ENCODE peak calls at places on chromosomes 6 and 20, in four cellular contexts. X is transverse colon, O is IMR-90, B is HCT116. W is an unnamed sample.

GRCh38 chr6:168905451-168906090 is 348.1 kb downstream of the THBS2 start:
- DNase-seq in X (no peak), O (no peak), B (no peak), W (no peak)

GRCh38 chr20:43386878-43387277 is 70.8 kb upstream of the SRSF6 start:
- DNase-seq in X (no peak), B (no peak), O (no peak), W (no peak)

GRCh38 chr6:89669002-89669401 is 30.5 kb upstream of the LYRM2 start:
- DNase-seq in B (no peak), X (no peak), O (peak; percentile 44), W (no peak)

GRCh38 chr6:1535295-1535694 is 74.4 kb upstream of the FOXC1 start:
- DNase-seq in O (no peak), B (no peak), X (no peak), W (no peak)

GRCh38 chr6:100677240-100677639 is 203.9 kb downstream of the ASCC3 start:
- DNase-seq in B (no peak), X (no peak), O (no peak), W (no peak)

GRCh38 chr20:53829086-53829703 is 235.6 kb upstream of the ZNF217 start:
- DNase-seq in X (no peak), O (peak; percentile 97), B (peak; percentile 78), W (no peak)

GRCh38 chr6:1322725-1323219 is 10.9 kb downstream of the FOXQ1 start:
- DNase-seq in X (no peak), B (no peak), O (peak; percentile 44), W (no peak)

GRCh38 chr6:43454290-43455033 is 886 bp downstream of the DLK2 start:
- DNase-seq in X (peak; percentile 85), O (peak; percentile 81), B (peak; percentile 60), W (peak; percentile 84)

GRCh38 chr6:27176096-27176495 is 71.4 kb upstream of the PRSS16 start:
- DNase-seq in B (no peak), O (peak; percentile 67), X (no peak), W (no peak)

GRCh38 chr20:10398834-10399369 is 35.1 kb downstream of the MKKS start:
- DNase-seq in O (no peak), B (no peak), X (no peak), W (no peak)

GRCh38 chr6:150881911-150882481 is 16.5 kb downstream of the MTHFD1L start:
- DNase-seq in O (peak; percentile 100), X (no peak), B (no peak), W (peak; percentile 87)

GRCh38 chr6:16239090-16239797 is 857 bp downstream of the GMPR start:
- DNase-seq in B (no peak), O (peak; percentile 44), X (peak; percentile 70), W (no peak)

GRCh38 chr20:52869698-52870288 is 102.4 kb upstream of the TSHZ2 start:
- DNase-seq in B (no peak), X (no peak), O (no peak), W (no peak)

GRCh38 chr6:142773859-142774258 is 171.1 kb downstream of the HIVEP2 start:
- DNase-seq in B (no peak), X (peak; percentile 32), O (no peak), W (no peak)

GRCh38 chr6:79170915-79171314 is 63.6 kb downstream of the HMGN3 start:
- DNase-seq in X (no peak), B (no peak), O (peak; percentile 1), W (no peak)

GRCh38 chr6:31580446-31580755 is 1.8 kb downstream of the LTB start:
- DNase-seq in O (no peak), X (no peak), B (no peak), W (no peak)
- H3K4me1 ChIP-seq in O (peaks cover 4% of the 10 kb centered on the region), X (peaks cover 28% of the 10 kb centered on the region), B (peaks cover 15% of the 10 kb centered on the region), W (no peaks in the 10 kb centered on the region)

GRCh38 chr6:106766201-106766600 is 136.8 kb downstream of the QRSL1 start:
- DNase-seq in X (no peak), O (no peak), B (no peak), W (no peak)
- H3K27ac ChIP-seq in X (no peak overlapping the region), O (no peak overlapping the region), B (no peak overlapping the region), W (no peak overlapping the region)

DNA sequence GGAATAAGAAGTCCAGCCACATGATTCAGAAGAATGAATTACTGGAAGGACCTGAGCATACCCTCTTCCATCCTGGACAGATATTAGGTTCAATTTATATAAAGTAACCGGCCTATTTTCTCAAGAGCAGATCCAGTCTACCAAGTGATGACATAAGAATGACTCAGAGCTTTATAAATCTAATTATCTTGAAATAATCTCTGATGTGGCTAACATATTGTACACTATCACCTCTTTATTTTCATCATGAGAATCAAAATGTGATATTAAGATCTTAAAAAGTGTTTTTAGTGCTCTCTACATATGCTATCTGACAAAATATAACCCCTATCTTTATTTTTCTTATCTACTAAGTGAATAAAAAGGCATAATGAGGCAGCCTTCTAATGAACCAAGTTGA is 45.0 kb downstream of the COL9A1 start:
- DNase-seq in O (no peak), B (no peak), X (no peak), W (no peak)
- TF ChIP-seq POLR2A in O (no peak), B (no peak), X (no peak), W (no peak)

GRCh38 chr20:32358883-32359632 is 927 bp downstream of the ASXL1 start:
- DNase-seq in X (peak; percentile 84), B (no peak), O (peak; percentile 51), W (peak; percentile 57)

GRCh38 chr20:32359633-32360332 is 1.7 kb downstream of the ASXL1 start:
- DNase-seq in O (peak; percentile 31), X (no peak), B (no peak), W (no peak)

GRCh38 chr20:32356935-32357868 is 929 bp upstream of the ASXL1 start:
- DNase-seq in B (peak; percentile 15), X (peak; percentile 44), O (peak; percentile 50), W (no peak)

GRCh38 chr20:32357869-32358631 is at the start of gene ASXL1:
- DNase-seq in B (peak; percentile 92), O (peak; percentile 95), X (peak; percentile 97), W (peak; percentile 93)

DNA sequence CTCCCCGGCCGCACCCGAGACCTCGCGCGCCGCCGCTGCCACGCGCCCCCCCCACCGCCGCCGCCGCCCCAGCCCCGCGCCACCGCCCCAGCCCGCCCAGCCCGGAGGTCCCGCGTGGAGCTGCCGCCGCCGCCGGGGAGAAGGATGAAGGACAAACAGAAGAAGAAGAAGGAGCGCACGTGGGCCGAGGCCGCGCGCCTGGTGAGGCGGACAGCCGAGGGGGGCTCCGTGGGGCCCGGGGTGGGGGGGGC is 426 bp downstream of the ASXL1 start:
- DNase-seq in B (no peak), O (no peak), X (no peak), W (peak; percentile 22)
- H3K4me1 ChIP-seq in B (peaks cover 47% of the 10 kb centered on the region), O (peaks cover 5% of the 10 kb centered on the region), X (peaks cover 52% of the 10 kb centered on the region), W (no peaks in the 10 kb centered on the region)

GRCh38 chr6:123668965-123669591 is 32.3 kb upstream of the TRDN start:
- DNase-seq in O (no peak), B (no peak), X (no peak), W (no peak)
- H3K27ac ChIP-seq in O (no peak overlapping the region), B (no peak overlapping the region), X (no peak overlapping the region), W (no peak overlapping the region)

GRCh38 chr6:28977351-28978136 is 27.6 kb downstream of the ZNF311 start:
- DNase-seq in O (peak; percentile 50), X (no peak), B (no peak), W (no peak)
- TF ChIP-seq POLR2A in O (no peak), X (no peak), B (no peak), W (no peak)

DNA sequence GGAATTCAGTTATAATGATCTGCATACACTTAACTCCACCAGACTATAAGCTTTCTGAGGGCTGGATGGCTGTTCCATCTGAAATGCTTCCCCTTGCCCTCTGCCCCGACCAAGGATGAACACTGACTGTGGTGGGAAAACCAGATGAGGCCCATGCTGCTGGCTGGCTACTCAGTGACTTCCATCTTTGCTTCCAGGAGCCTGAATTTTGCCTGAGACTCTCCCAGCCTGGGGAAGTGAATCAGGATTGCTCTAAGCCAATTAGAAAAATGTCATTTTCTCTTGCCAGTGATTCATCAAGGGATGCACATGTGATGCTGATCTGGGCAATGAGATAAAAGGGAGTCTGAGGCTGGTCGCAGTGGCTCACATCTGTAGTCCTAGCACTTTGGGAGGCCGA is 1.7 kb upstream of the TOMM34 start:
- DNase-seq in B (no peak), O (peak; percentile 77), X (no peak), W (no peak)
- H3K4me1 ChIP-seq in B (peaks cover 51% of the 10 kb centered on the region), O (peaks cover 5% of the 10 kb centered on the region), X (peaks cover 32% of the 10 kb centered on the region), W (no peaks in the 10 kb centered on the region)

GRCh38 chr20:35251613-35251940 is 25.1 kb downstream of the MMP24 start:
- DNase-seq in B (no peak), O (no peak), X (no peak), W (no peak)

GRCh38 chr20:35254448-35254999 is 23.4 kb downstream of the MMP24OS start:
- DNase-seq in B (no peak), O (no peak), X (no peak), W (no peak)

GRCh38 chr20:35253010-35253409 is 24.9 kb downstream of the MMP24OS start:
- DNase-seq in O (no peak), B (no peak), X (no peak), W (no peak)

GRCh38 chr20:35248641-35249475 is 22.4 kb downstream of the MMP24 start:
- DNase-seq in O (no peak), X (no peak), B (no peak), W (peak; percentile 54)

DNA sequence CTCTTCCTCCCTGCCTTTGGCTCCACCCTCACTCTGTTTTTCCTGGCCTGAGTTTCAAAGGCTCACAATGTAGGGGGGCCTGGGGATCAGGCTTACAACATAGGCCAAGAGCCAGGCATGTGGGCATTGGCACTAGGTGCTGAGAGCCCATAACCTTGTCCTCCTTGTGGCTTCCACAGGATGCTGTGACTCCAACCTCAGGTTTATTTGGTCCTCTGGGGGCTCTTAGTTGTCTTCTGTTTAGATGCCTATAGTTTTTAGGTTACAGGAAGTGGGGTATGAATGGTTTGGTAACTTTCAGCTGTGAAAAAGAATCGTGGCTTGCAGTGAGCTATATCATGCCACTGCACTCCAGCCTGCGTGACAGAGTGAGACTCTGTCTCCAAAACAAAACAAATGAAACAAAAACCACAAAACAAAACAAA is 25.6 kb downstream of the MMP24 start:
- DNase-seq in X (no peak), O (no peak), B (no peak), W (no peak)
- H3K27ac ChIP-seq in X (no peak overlapping the region), O (no peak overlapping the region), B (no peak overlapping the region), W (no peak overlapping the region)